ENCODE peak calls at places on chromosomes 2 and 18, in four cellular contexts. O, M, T and K are unnamed samples. For H3K9me3, the result is how much of the 10 kb centered on the place peaks cover.

GRCh38 chr2:74532222-74532621 is 2.5 kb downstream of the HTRA2 start:
- DNase-seq in O (no peak), M (peak), T (peak), K (peak)

GRCh38 chr2:241460631-241461030 is 47.8 kb downstream of the STK25 start:
- DNase-seq in M (no peak), O (no peak), T (no peak), K (no peak)

GRCh38 chr2:212032536-212033219 is 505.9 kb downstream of the ERBB4 start:
- DNase-seq in O (no peak), T (peak), M (peak), K (peak)

GRCh38 chr18:24989760-24990547 is 362.0 kb downstream of the ZNF521 start:
- DNase-seq in O (no peak), M (no peak), T (no peak), K (no peak)

GRCh38 chr2:71736091-71736878 is 282.9 kb downstream of the DYSF start:
- DNase-seq in O (no peak), T (peak), M (no peak), K (no peak)

GRCh38 chr2:102677219-102678215 is 58.2 kb downstream of the SLC9A2 start:
- DNase-seq in T (no peak), O (no peak), M (peak), K (peak)

GRCh38 chr2:11029136-11029535 is 117.4 kb downstream of the KCNF1 start:
- DNase-seq in T (peak), O (no peak), M (no peak), K (no peak)

GRCh38 chr2:101175991-101176390 is 24.8 kb upstream of the TBC1D8 start:
- DNase-seq in M (peak), O (no peak), T (no peak), K (peak)

GRCh38 chr2:139791330-139791729 is 1011.1 kb upstream of the NXPH2 start:
- DNase-seq in T (no peak), M (no peak), O (peak), K (no peak)

GRCh38 chr2:85400023-85400422 is 10.1 kb downstream of the CAPG start:
- DNase-seq in M (no peak), T (no peak), O (no peak), K (no peak)

GRCh38 chr2:212777020-212777491 is 238.5 kb upstream of the ERBB4 start:
- DNase-seq in M (peak), O (peak), T (peak), K (peak)

GRCh38 chr2:54676656-54677055 is 46.8 kb upstream of the EML6 start:
- DNase-seq in T (no peak), O (no peak), M (peak), K (peak)

GRCh38 chr2:165376571-165376975 is 92.9 kb upstream of the CSRNP3 start:
- DNase-seq in T (no peak), O (no peak), M (no peak), K (peak)

GRCh38 chr18:23265691-23266399 is 130.6 kb downstream of the CABLES1 start:
- DNase-seq in T (no peak), O (no peak), M (no peak), K (no peak)
- H3K9ac ChIP-seq in T (no peak), O (no peak), M (no peak), K (no peak)

DNA sequence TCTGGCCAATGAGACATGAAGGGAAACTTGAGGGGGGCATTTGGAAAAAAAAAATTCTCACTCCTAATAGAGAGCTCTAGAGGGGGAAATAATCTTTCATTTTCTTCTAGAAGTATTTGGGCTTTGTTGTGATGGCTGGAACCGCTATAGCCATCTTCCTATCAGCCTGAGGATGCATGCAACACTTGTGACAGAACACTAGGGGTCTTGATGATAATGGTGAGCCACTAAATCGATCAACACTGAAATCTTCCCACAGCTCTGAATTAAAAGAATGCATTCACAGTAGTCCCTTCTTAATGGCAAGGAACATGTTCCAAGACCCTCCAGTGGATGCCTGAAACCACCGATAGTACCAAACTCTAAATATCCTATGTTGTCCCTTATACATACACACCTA is 325.3 kb downstream of the LNPK start:
- DNase-seq in O (no peak), M (peak), T (no peak), K (no peak)
- H3K9me3 ChIP-seq in O (under half), M (under half), T (under half), K (under half)

GRCh38 chr2:36336321-36336720 is 19.3 kb upstream of the CRIM1 start:
- DNase-seq in O (no peak), M (no peak), T (no peak), K (no peak)

GRCh38 chr2:36338827-36339145 is 16.8 kb upstream of the CRIM1 start:
- DNase-seq in T (peak), O (no peak), M (peak), K (peak)

GRCh38 chr2:36335597-36335996 is 20.0 kb upstream of the CRIM1 start:
- DNase-seq in T (no peak), O (no peak), M (no peak), K (no peak)

GRCh38 chr2:36338124-36338826 is 17.3 kb upstream of the CRIM1 start:
- DNase-seq in M (peak), T (no peak), O (no peak), K (no peak)

GRCh38 chr2:36337354-36337753 is 18.2 kb upstream of the CRIM1 start:
- DNase-seq in T (no peak), O (no peak), M (peak), K (no peak)
- H3K9ac ChIP-seq in T (no peak), O (no peak), M (no peak), K (no peak)

GRCh38 chr2:5845798-5846197 is 153.6 kb downstream of the SOX11 start:
- DNase-seq in M (no peak), O (no peak), T (no peak), K (no peak)

GRCh38 chr2:5846881-5847280 is 154.7 kb downstream of the SOX11 start:
- DNase-seq in M (no peak), T (peak), O (no peak), K (peak)

GRCh38 chr2:5854797-5855196 is 162.6 kb downstream of the SOX11 start:
- DNase-seq in O (no peak), M (no peak), T (no peak), K (no peak)

GRCh38 chr2:5849596-5849995 is 157.4 kb downstream of the SOX11 start:
- DNase-seq in T (no peak), O (no peak), M (no peak), K (no peak)
- H3K9me3 ChIP-seq in T (under half), O (under half), M (under half), K (under half)

GRCh38 chr2:9690252-9690651 is 59.5 kb upstream of the YWHAQ start:
- DNase-seq in M (no peak), T (peak), O (no peak), K (peak)
- H3K9ac ChIP-seq in M (no peak), T (peak), O (no peak), K (peak)